ENCODE peak calls at places on chromosomes 3 and 15, in nine cellular contexts. F, Q, R, N, Z, L, V, T and A are unnamed samples.

GRCh38 chr15:63015618-63016017 is 26.9 kb upstream of the TPM1 start:
- DNase-seq in F (peak), Q (peak), R (no peak), N (no peak), Z (no peak), L (no peak), V (no peak), T (no peak), A (no peak)

GRCh38 chr3:9762871-9763270 is 6.9 kb downstream of the CAMK1 start:
- DNase-seq in F (no peak), Q (no peak), R (no peak), N (no peak), Z (no peak), L (no peak), V (no peak), T (no peak), A (no peak)

GRCh38 chr3:39376929-39377634 is 6.1 kb upstream of the SLC25A38 start:
- DNase-seq in F (no peak), Q (no peak), R (no peak), N (peak), Z (no peak), L (no peak), V (no peak), T (no peak), A (no peak)

GRCh38 chr15:64558460-64559179 is 98.2 kb downstream of the ZNF609 start:
- DNase-seq in F (peak), Q (no peak), R (no peak), N (no peak), Z (peak), L (no peak), V (no peak), T (no peak), A (no peak)

GRCh38 chr3:125061170-125061569 is 5.4 kb upstream of the HEG1 start:
- DNase-seq in F (peak), Q (peak), R (no peak), N (no peak), Z (no peak), L (peak), V (peak), T (no peak), A (peak)

GRCh38 chr3:151562901-151563300 is 102.0 kb upstream of the IGSF10 start:
- DNase-seq in F (no peak), Q (no peak), R (no peak), N (no peak), Z (no peak), L (no peak), V (no peak), T (no peak), A (no peak)

GRCh38 chr3:23094890-23095462 is 108.2 kb upstream of the UBE2E2 start:
- DNase-seq in F (peak), Q (peak), R (no peak), N (no peak), Z (no peak), L (no peak), V (no peak), T (no peak), A (peak)

GRCh38 chr3:58260261-58260731 is 22.7 kb downstream of the ABHD6 start:
- DNase-seq in F (peak), Q (peak), R (no peak), N (no peak), Z (peak), L (no peak), V (no peak), T (no peak), A (no peak)

GRCh38 chr3:4492240-4493007 is 724 bp upstream of the ITPR1 start:
- DNase-seq in F (peak), Q (peak), R (no peak), N (peak), Z (peak), L (peak), V (peak), T (peak), A (peak)

GRCh38 chr15:67542192-67542461 is 376 bp upstream of the MAP2K5 start:
- DNase-seq in F (no peak), Q (peak), R (no peak), N (no peak), Z (no peak), L (no peak), V (no peak), T (no peak), A (no peak)

GRCh38 chr3:177499779-177500423 is 302.6 kb upstream of the TBL1XR1 start:
- DNase-seq in F (no peak), Q (no peak), R (no peak), N (no peak), Z (no peak), L (no peak), V (no peak), T (no peak), A (no peak)

GRCh38 chr3:150447631-150448465 is 39.8 kb downstream of the TSC22D2 start:
- DNase-seq in F (peak), Q (peak), R (no peak), N (no peak), Z (no peak), L (no peak), V (no peak), T (no peak), A (no peak)

GRCh38 chr15:64622410-64623260 is 152.8 kb downstream of the RBPMS2 start:
- DNase-seq in F (no peak), Q (no peak), R (no peak), N (no peak), Z (no peak), L (no peak), V (no peak), T (no peak), A (no peak)

GRCh38 chr15:64010719-64011118 is 35.6 kb downstream of the DAPK2 start:
- DNase-seq in F (peak), Q (peak), R (no peak), N (peak), Z (peak), L (peak), V (no peak), T (no peak), A (no peak)

GRCh38 chr15:61084944-61085367 is 144.1 kb downstream of the RORA start:
- DNase-seq in F (no peak), Q (peak), R (no peak), N (peak), Z (no peak), L (peak), V (no peak), T (no peak), A (no peak)

GRCh38 chr3:21017115-21017852 is 733.7 kb downstream of the ZNF385D start:
- DNase-seq in F (no peak), Q (no peak), R (no peak), N (no peak), Z (no peak), L (no peak), V (no peak), T (peak), A (peak)

GRCh38 chr3:172261053-172261452 is 187.2 kb downstream of the GHSR start:
- DNase-seq in F (peak), Q (peak), R (no peak), N (no peak), Z (no peak), L (no peak), V (no peak), T (no peak), A (no peak)

GRCh38 chr3:64414043-64414442 is 188.8 kb upstream of the PRICKLE2 start:
- DNase-seq in F (no peak), Q (no peak), R (no peak), N (no peak), Z (no peak), L (no peak), V (no peak), T (no peak), A (no peak)

GRCh38 chr15:78930577-78931388 is 14.1 kb downstream of the CTSH start:
- DNase-seq in F (peak), Q (peak), R (no peak), N (no peak), Z (peak), L (no peak), V (no peak), T (no peak), A (peak)

GRCh38 chr3:50334339-50335075 is 6.1 kb downstream of the RASSF1 start:
- DNase-seq in F (no peak), Q (no peak), R (no peak), N (no peak), Z (no peak), L (no peak), V (no peak), T (no peak), A (peak)

GRCh38 chr3:114675104-114675503 is 381.3 kb downstream of the TIGIT start:
- DNase-seq in F (no peak), Q (peak), R (no peak), N (no peak), Z (no peak), L (no peak), V (no peak), T (no peak), A (no peak)

GRCh38 chr3:169147246-169148008 is 516.1 kb downstream of the MECOM start:
- DNase-seq in F (peak), Q (peak), R (no peak), N (no peak), Z (no peak), L (peak), V (no peak), T (peak), A (no peak)

GRCh38 chr3:184742676-184743135 is 30.8 kb upstream of the MAGEF1 start:
- DNase-seq in F (no peak), Q (no peak), R (no peak), N (no peak), Z (no peak), L (no peak), V (no peak), T (no peak), A (peak)
- TF ChIP-seq CTCF in F (no peak), Q (no peak), R (no peak), N (no peak), Z (no peak), L (no peak), V (no peak), T (no peak), A (no peak)

GRCh38 chr15:85445361-85445760 is 65.0 kb downstream of the AKAP13 start:
- DNase-seq in F (no peak), Q (no peak), R (no peak), N (no peak), Z (no peak), L (no peak), V (no peak), T (no peak), A (no peak)

GRCh38 chr15:85440451-85440850 is 60.0 kb downstream of the AKAP13 start:
- DNase-seq in F (no peak), Q (no peak), R (no peak), N (peak), Z (no peak), L (no peak), V (no peak), T (no peak), A (no peak)

GRCh38 chr15:85444329-85444605 is 63.9 kb downstream of the AKAP13 start:
- DNase-seq in F (no peak), Q (no peak), R (no peak), N (no peak), Z (no peak), L (no peak), V (no peak), T (no peak), A (no peak)

GRCh38 chr15:85443593-85444328 is 63.4 kb downstream of the AKAP13 start:
- DNase-seq in F (peak), Q (peak), R (no peak), N (peak), Z (no peak), L (no peak), V (no peak), T (peak), A (peak)

GRCh38 chr15:85443046-85443445 is 62.6 kb downstream of the AKAP13 start:
- DNase-seq in F (no peak), Q (no peak), R (no peak), N (peak), Z (no peak), L (no peak), V (no peak), T (no peak), A (no peak)
- H3K4me3 ChIP-seq in F (no peak), Q (no peak), R (no peak), N (peak), Z (no peak), L (no peak), V (no peak), T (no peak), A (no peak)

DNA sequence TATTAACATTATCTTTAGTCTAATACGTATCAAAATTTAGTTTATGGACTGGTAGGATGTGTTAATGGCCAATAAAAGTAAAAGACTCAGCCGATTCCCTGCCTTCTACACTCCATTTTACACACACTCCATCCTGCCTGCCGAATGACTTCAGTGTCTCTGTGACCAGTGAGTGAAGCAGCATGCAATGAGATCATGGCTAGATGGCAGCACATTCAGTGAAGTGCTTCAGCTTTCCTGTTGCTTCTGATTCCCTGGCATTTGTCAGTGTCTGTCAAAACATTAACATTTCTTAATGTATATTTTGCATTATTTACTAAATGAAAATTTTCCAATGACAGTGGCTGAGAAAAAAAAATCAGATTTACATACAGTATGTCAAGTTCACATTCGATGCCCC is 412.0 kb downstream of the FHIT start:
- DNase-seq in F (peak), Q (peak), R (no peak), N (no peak), Z (no peak), L (no peak), V (no peak), T (no peak), A (no peak)
- TF ChIP-seq CTCF in F (no peak), Q (no peak), R (no peak), N (no peak), Z (no peak), L (peak), V (no peak), T (no peak), A (peak)

DNA sequence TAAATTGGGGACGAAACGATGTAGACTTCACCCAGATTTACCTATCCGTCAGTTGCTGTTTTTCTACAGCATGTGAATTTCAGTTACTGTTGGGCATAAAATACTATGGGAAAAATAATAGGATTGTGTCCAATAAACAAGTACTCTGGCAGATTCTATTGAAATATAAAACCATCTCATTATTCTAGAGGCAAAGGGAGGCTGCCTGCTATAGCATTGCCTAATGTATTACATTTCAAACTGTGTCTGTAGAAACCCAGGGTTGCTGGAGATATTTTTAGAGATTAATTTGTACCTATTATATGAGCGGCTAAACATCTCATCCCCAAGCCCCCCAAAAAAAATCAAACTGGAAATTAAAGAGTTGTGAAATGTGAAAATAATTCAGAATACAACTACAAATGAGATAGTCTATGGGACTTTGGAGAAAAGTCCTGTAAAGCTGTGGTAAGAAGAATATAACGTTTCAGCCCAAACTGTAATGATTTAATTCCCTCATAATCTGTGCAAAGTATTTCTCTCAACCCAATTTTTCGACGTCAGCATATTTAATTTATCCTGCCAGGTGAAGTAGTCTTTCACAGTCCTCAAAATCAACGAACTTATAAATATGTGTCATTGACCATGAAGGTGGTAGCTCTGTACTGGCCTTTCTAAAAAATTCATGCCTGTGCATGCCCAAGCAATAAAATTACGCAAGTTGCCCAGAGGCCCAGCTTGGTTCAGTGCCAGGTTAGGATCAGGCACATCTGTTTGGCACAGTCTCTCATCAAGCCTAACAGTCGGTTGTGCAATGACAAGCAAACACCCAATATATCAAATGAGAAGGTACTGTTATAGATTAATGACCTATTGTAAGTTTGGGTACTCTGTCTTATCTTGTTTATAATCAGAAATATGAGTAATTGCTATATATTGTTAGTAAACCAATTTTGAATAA is 159.3 kb upstream of the IL12A start:
- DNase-seq in F (peak), Q (peak), R (no peak), N (no peak), Z (peak), L (peak), V (no peak), T (no peak), A (peak)
- H3K4me3 ChIP-seq in F (no peak), Q (no peak), R (no peak), N (no peak), Z (no peak), L (no peak), V (no peak), T (no peak), A (no peak)

GRCh38 chr3:37556789-37557301 is 304.8 kb upstream of the CTDSPL start:
- DNase-seq in F (no peak), Q (no peak), R (no peak), N (no peak), Z (no peak), L (no peak), V (no peak), T (no peak), A (no peak)

GRCh38 chr3:37558580-37558979 is 303.1 kb upstream of the CTDSPL start:
- DNase-seq in F (no peak), Q (no peak), R (no peak), N (no peak), Z (no peak), L (no peak), V (no peak), T (no peak), A (no peak)

GRCh38 chr3:37559461-37559860 is 302.2 kb upstream of the CTDSPL start:
- DNase-seq in F (peak), Q (no peak), R (no peak), N (no peak), Z (no peak), L (no peak), V (no peak), T (no peak), A (no peak)

GRCh38 chr3:37554364-37554763 is 307.3 kb upstream of the CTDSPL start:
- DNase-seq in F (no peak), Q (no peak), R (no peak), N (no peak), Z (no peak), L (no peak), V (no peak), T (no peak), A (no peak)
- TF ChIP-seq CTCF in F (no peak), Q (peak), R (no peak), N (peak), Z (peak), L (no peak), V (no peak), T (no peak), A (peak)

GRCh38 chr3:37922721-37923575 is 61.3 kb downstream of the CTDSPL start:
- DNase-seq in F (peak), Q (peak), R (no peak), N (no peak), Z (no peak), L (peak), V (no peak), T (no peak), A (no peak)
- H3K4me3 ChIP-seq in F (no peak), Q (no peak), R (peak), N (no peak), Z (no peak), L (no peak), V (no peak), T (no peak), A (no peak)

GRCh38 chr3:37255990-37256308 is 81.6 kb upstream of the LRRFIP2 start:
- DNase-seq in F (peak), Q (no peak), R (no peak), N (no peak), Z (no peak), L (no peak), V (no peak), T (no peak), A (no peak)

GRCh38 chr3:37254316-37254715 is 79.9 kb upstream of the LRRFIP2 start:
- DNase-seq in F (no peak), Q (no peak), R (no peak), N (no peak), Z (no peak), L (no peak), V (no peak), T (no peak), A (no peak)

GRCh38 chr3:37257581-37257980 is 83.2 kb upstream of the LRRFIP2 start:
- DNase-seq in F (no peak), Q (no peak), R (no peak), N (no peak), Z (no peak), L (no peak), V (no peak), T (no peak), A (no peak)

GRCh38 chr3:37259291-37259690 is 84.9 kb upstream of the LRRFIP2 start:
- DNase-seq in F (no peak), Q (no peak), R (no peak), N (no peak), Z (no peak), L (no peak), V (no peak), T (no peak), A (no peak)

GRCh38 chr3:37256447-37256846 is 82.1 kb upstream of the LRRFIP2 start:
- DNase-seq in F (no peak), Q (peak), R (no peak), N (no peak), Z (no peak), L (no peak), V (no peak), T (no peak), A (no peak)
- TF ChIP-seq CTCF in F (no peak), Q (peak), R (no peak), N (peak), Z (peak), L (no peak), V (no peak), T (no peak), A (no peak)